ENCODE peak calls at places on chromosomes 5 and 9, in ten cellular contexts. W is omental fat pad; B is stimulated activated CD4-positive, alpha-beta T cell treated with anti-CD3 and anti-CD28 coated beads, TNF-alpha, amount 100 ng/mL, for 1 hour; Y is SJSA1; S is pulmonary artery endothelial cell; P is sciatic nerve; A is effector memory CD8-positive, alpha-beta T cell; V is activated T-cell treated with anti-CD3 and anti-CD28 coated beads for 48 hours; R is EH; J is AG08395. L is an unnamed sample.

GRCh38 chr9:2427016-2427891 is 194.3 kb upstream of the VLDLR start:
- DNase-seq in W (no peak), B (no peak), Y (no peak), S (no peak), P (no peak), A (no peak), V (no peak), R (peak; percentile 28), J (no peak), L (no peak)

GRCh38 chr5:134240421-134240962 is 14.6 kb upstream of the PPP2CA start:
- DNase-seq in W (no peak), B (no peak), Y (no peak), S (no peak), P (no peak), A (no peak), V (no peak), R (peak; percentile 38), J (no peak), L (no peak)

GRCh38 chr5:168324864-168325615 is 33.6 kb downstream of the WWC1 start:
- DNase-seq in W (no peak), B (no peak), Y (no peak), S (no peak), P (no peak), A (no peak), V (no peak), R (peak; percentile 46), J (no peak), L (no peak)

GRCh38 chr9:121298689-121299112 is 30.7 kb downstream of the GSN start:
- DNase-seq in W (no peak), B (no peak), Y (no peak), S (no peak), P (no peak), A (no peak), V (no peak), R (peak; percentile 50), J (no peak), L (no peak)

GRCh38 chr9:69035438-69036316 is at the start of gene FXN:
- DNase-seq in W (peak; percentile 58), B (peak; percentile 46), Y (peak; percentile 72), S (peak; percentile 48), P (peak; percentile 86), A (peak; percentile 73), V (peak; percentile 81), R (peak; percentile 81), J (peak; percentile 93), L (peak; percentile 80)

GRCh38 chr5:148934895-148935400 is 108.5 kb downstream of the ADRB2 start:
- DNase-seq in W (no peak), B (no peak), Y (no peak), S (no peak), P (no peak), A (no peak), V (no peak), R (peak; percentile 40), J (no peak), L (no peak)

GRCh38 chr9:36144322-36145206 is 8.0 kb downstream of the GLIPR2 start:
- DNase-seq in W (no peak), B (no peak), Y (no peak), S (no peak), P (no peak), A (no peak), V (no peak), R (no peak), J (no peak), L (peak; percentile 41)

GRCh38 chr9:9494334-9494733 is 1118.5 kb downstream of the PTPRD start:
- DNase-seq in W (no peak), B (no peak), Y (no peak), S (no peak), P (no peak), A (no peak), V (no peak), R (no peak), J (no peak), L (no peak)

GRCh38 chr9:15541862-15542261 is 11.0 kb upstream of the CCDC171 start:
- DNase-seq in W (no peak), B (no peak), Y (no peak), S (no peak), P (no peak), A (no peak), V (no peak), R (no peak), J (no peak), L (no peak)

GRCh38 chr5:15447209-15447608 is 52.8 kb upstream of the FBXL7 start:
- DNase-seq in W (no peak), B (no peak), Y (no peak), S (no peak), P (no peak), A (no peak), V (no peak), R (no peak), J (no peak), L (no peak)

GRCh38 chr9:72333758-72334157 is 31.2 kb downstream of the ZFAND5 start:
- DNase-seq in W (no peak), B (no peak), Y (no peak), S (no peak), P (no peak), A (no peak), V (no peak), R (no peak), J (no peak), L (no peak)

GRCh38 chr5:142716963-142717362 is 31.1 kb upstream of the FGF1 start:
- DNase-seq in W (no peak), B (no peak), Y (no peak), S (no peak), P (no peak), A (peak; percentile 16), V (peak; percentile 11), R (peak; percentile 60), J (peak; percentile 29), L (no peak)

GRCh38 chr9:81182421-81182820 is 506.9 kb downstream of the TLE1 start:
- DNase-seq in W (no peak), B (no peak), Y (peak; percentile 38), S (no peak), P (no peak), A (no peak), V (no peak), R (no peak), J (no peak), L (no peak)

GRCh38 chr5:956941-957729 is 51.5 kb upstream of the NKD2 start:
- DNase-seq in W (no peak), B (no peak), Y (peak; percentile 97), S (peak; percentile 33), P (peak; percentile 59), A (peak; percentile 22), V (peak; percentile 52), R (peak; percentile 93), J (peak; percentile 86), L (no peak)

GRCh38 chr5:144189800-144190429 is 19.2 kb downstream of the KCTD16 start:
- DNase-seq in W (no peak), B (peak; percentile 73), Y (peak; percentile 94), S (peak; percentile 94), P (no peak), A (peak; percentile 75), V (peak; percentile 42), R (peak; percentile 78), J (no peak), L (peak; percentile 98)

GRCh38 chr9:136916330-136917184 is 28.0 kb downstream of the FBXW5 start:
- DNase-seq in W (no peak), B (no peak), Y (no peak), S (no peak), P (no peak), A (no peak), V (no peak), R (no peak), J (no peak), L (no peak)

GRCh38 chr5:155883966-155884555 is 442.9 kb upstream of the SGCD start:
- DNase-seq in W (no peak), B (no peak), Y (no peak), S (no peak), P (no peak), A (peak; percentile 4), V (no peak), R (no peak), J (peak; percentile 6), L (no peak)

GRCh38 chr5:79143684-79144379 is 32.2 kb downstream of the BHMT start:
- DNase-seq in W (no peak), B (no peak), Y (no peak), S (no peak), P (no peak), A (no peak), V (no peak), R (peak; percentile 31), J (no peak), L (no peak)

GRCh38 chr5:175478384-175479124 is at the start of gene SFXN1:
- DNase-seq in W (no peak), B (peak; percentile 30), Y (peak; percentile 83), S (no peak), P (peak; percentile 84), A (peak; percentile 57), V (peak; percentile 88), R (peak; percentile 75), J (peak; percentile 94), L (peak; percentile 76)

GRCh38 chr9:90098456-90098855 is 493.6 kb downstream of the GADD45G start:
- DNase-seq in W (no peak), B (no peak), Y (no peak), S (no peak), P (no peak), A (no peak), V (no peak), R (no peak), J (no peak), L (no peak)

GRCh38 chr9:103167530-103167929 is 172.4 kb downstream of the CYLC2 start:
- DNase-seq in W (no peak), B (no peak), Y (no peak), S (no peak), P (no peak), A (no peak), V (no peak), R (no peak), J (no peak), L (no peak)

GRCh38 chr9:14349818-14350333 is 35.9 kb upstream of the NFIB start:
- DNase-seq in W (no peak), B (no peak), Y (no peak), S (no peak), P (no peak), A (no peak), V (no peak), R (no peak), J (no peak), L (no peak)

GRCh38 chr9:69074801-69075200 is 39.2 kb downstream of the FXN start:
- DNase-seq in W (no peak), B (no peak), Y (no peak), S (no peak), P (no peak), A (no peak), V (no peak), R (no peak), J (no peak), L (no peak)

GRCh38 chr5:10892135-10892910 is 131.3 kb upstream of the DAP start:
- DNase-seq in W (no peak), B (no peak), Y (no peak), S (no peak), P (no peak), A (no peak), V (no peak), R (peak; percentile 71), J (peak; percentile 45), L (no peak)

GRCh38 chr9:126516936-126517750 is 96.6 kb upstream of the LMX1B start:
- DNase-seq in W (peak; percentile 42), B (no peak), Y (no peak), S (peak; percentile 10), P (peak; percentile 77), A (peak; percentile 43), V (peak; percentile 55), R (peak; percentile 90), J (peak; percentile 93), L (peak; percentile 55)

GRCh38 chr9:71767421-71768321 is 642 bp downstream of the CEMIP2 start:
- DNase-seq in W (no peak), B (no peak), Y (no peak), S (no peak), P (peak; percentile 67), A (no peak), V (no peak), R (peak; percentile 55), J (peak; percentile 35), L (peak; percentile 39)

GRCh38 chr5:81751836-81752643 is 1.1 kb upstream of the SSBP2 start:
- DNase-seq in W (no peak), B (no peak), Y (no peak), S (no peak), P (peak; percentile 73), A (no peak), V (no peak), R (no peak), J (no peak), L (peak; percentile 8)

GRCh38 chr5:1875481-1875842 is 7.3 kb downstream of the IRX4 start:
- DNase-seq in W (no peak), B (no peak), Y (no peak), S (no peak), P (no peak), A (no peak), V (no peak), R (no peak), J (no peak), L (no peak)